ENCODE peak calls at places on chromosome 19, in seven cellular contexts. R, I, Y, G, E, O and J are unnamed samples.

GRCh38 chr19:38409631-38410133 is 6.8 kb downstream of the FAM98C start:
- DNase-seq in R (no peak), I (no peak), Y (peak), G (no peak), E (no peak), O (no peak), J (no peak)

GRCh38 chr19:10516671-10517286 is 468 bp downstream of the S1PR5 start:
- DNase-seq in R (no peak), I (no peak), Y (no peak), G (no peak), E (no peak), O (peak), J (peak)

GRCh38 chr19:52943134-52943883 is 19.4 kb downstream of the ZNF816 start:
- DNase-seq in R (no peak), I (no peak), Y (no peak), G (no peak), E (no peak), O (no peak), J (no peak)

GRCh38 chr19:17248011-17248776 is 2.5 kb upstream of the NR2F6 start:
- DNase-seq in R (no peak), I (no peak), Y (no peak), G (no peak), E (no peak), O (no peak), J (no peak)

GRCh38 chr19:10043286-10043927 is 30.1 kb downstream of the RDH8 start:
- DNase-seq in R (no peak), I (no peak), Y (no peak), G (no peak), E (no peak), O (no peak), J (no peak)

GRCh38 chr19:58538257-58539168 is 5.4 kb upstream of the TRIM28 start:
- DNase-seq in R (peak), I (no peak), Y (no peak), G (peak), E (peak), O (no peak), J (no peak)

GRCh38 chr19:49058592-49058991 is 1.0 kb upstream of the CGB7 start:
- DNase-seq in R (no peak), I (no peak), Y (no peak), G (no peak), E (peak), O (no peak), J (no peak)

GRCh38 chr19:7386308-7386707 is 37.6 kb downstream of the ARHGEF18 start:
- DNase-seq in R (no peak), I (no peak), Y (no peak), G (no peak), E (peak), O (peak), J (no peak)

GRCh38 chr19:43618921-43619261 is 538 bp downstream of the ZNF428 start:
- DNase-seq in R (peak), I (peak), Y (no peak), G (peak), E (peak), O (peak), J (peak)

GRCh38 chr19:38386300-38386967 is 1.4 kb downstream of the GGN start:
- DNase-seq in R (no peak), I (no peak), Y (no peak), G (peak), E (no peak), O (no peak), J (no peak)

GRCh38 chr19:45547965-45548609 is 36.5 kb downstream of the OPA3 start:
- DNase-seq in R (no peak), I (no peak), Y (no peak), G (no peak), E (no peak), O (no peak), J (no peak)

GRCh38 chr19:58571575-58571947 is 1.6 kb downstream of the MZF1 start:
- DNase-seq in R (no peak), I (no peak), Y (peak), G (no peak), E (peak), O (no peak), J (no peak)

GRCh38 chr19:55670280-55671053 is 4.6 kb upstream of the EPN1 start:
- DNase-seq in R (no peak), I (peak), Y (no peak), G (peak), E (peak), O (no peak), J (no peak)

GRCh38 chr19:52464798-52465470 is 11.6 kb downstream of the ZNF578 start:
- DNase-seq in R (no peak), I (no peak), Y (no peak), G (peak), E (no peak), O (no peak), J (no peak)

GRCh38 chr19:19234220-19234816 is 22.6 kb downstream of the NCAN start:
- DNase-seq in R (no peak), I (no peak), Y (no peak), G (no peak), E (no peak), O (no peak), J (no peak)

GRCh38 chr19:18282021-18282787 is 782 bp upstream of the JUND start:
- DNase-seq in R (no peak), I (no peak), Y (no peak), G (no peak), E (peak), O (no peak), J (peak)